ENCODE peak calls at places on chromosomes 12 and 14, in nine cellular contexts. Z is foreskin fibroblast, Y is cardiac muscle cell, M is lower lobe of right lung, K is neural crest cell, W is hepatocyte, I is mammary epithelial cell, A is GM06990, X is pancreas. L is an unnamed sample.

GRCh38 chr14:68975667-68976066 is 3.4 kb downstream of the ACTN1 start:
- DNase-seq in K (no peak), I (peak), W (peak), A (no peak), M (no peak), X (no peak), Y (no peak), Z (peak), L (no peak)

GRCh38 chr12:389138-390096 is at the start of gene KDM5A:
- DNase-seq in W (peak), Z (peak), X (peak), Y (peak), I (peak), A (peak), M (peak), K (peak), L (peak)

GRCh38 chr12:64840949-64841717 is 16.7 kb downstream of the TBC1D30 start:
- DNase-seq in M (no peak), Y (no peak), Z (no peak), W (peak), I (no peak), K (no peak), A (no peak), X (no peak), L (no peak)

GRCh38 chr12:9759680-9760592 is 765 bp downstream of the CD69 start:
- DNase-seq in Y (no peak), A (no peak), M (no peak), X (no peak), Z (no peak), K (no peak), I (no peak), W (no peak), L (no peak)

GRCh38 chr14:88142990-88143389 is 138.1 kb downstream of the GPR65 start:
- DNase-seq in Z (no peak), K (no peak), Y (no peak), M (no peak), I (no peak), A (no peak), X (no peak), W (peak), L (no peak)

GRCh38 chr14:35898217-35898775 is 72.2 kb downstream of the BRMS1L start:
- DNase-seq in A (no peak), K (no peak), I (no peak), Y (peak), M (no peak), W (no peak), X (no peak), Z (no peak), L (no peak)

GRCh38 chr12:109130755-109131521 is 14.6 kb downstream of the ACACB start:
- DNase-seq in Z (no peak), I (no peak), W (no peak), M (no peak), A (no peak), K (no peak), Y (peak), X (peak), L (peak)

GRCh38 chr12:40015360-40015759 is 90.5 kb downstream of the SLC2A13 start:
- DNase-seq in M (no peak), W (no peak), I (peak), X (no peak), K (no peak), Y (no peak), Z (no peak), A (no peak), L (no peak)

GRCh38 chr12:105204916-105205315 is 31.1 kb downstream of the APPL2 start:
- DNase-seq in I (peak), Y (no peak), A (no peak), K (no peak), W (peak), X (no peak), Z (peak), M (no peak), L (peak)

GRCh38 chr14:75470238-75470797 is 42.5 kb downstream of the JDP2 start:
- DNase-seq in I (no peak), X (no peak), K (no peak), Y (no peak), Z (no peak), M (peak), A (peak), W (no peak), L (no peak)

GRCh38 chr12:108418162-108418561 is 79.1 kb upstream of the CMKLR1 start:
- DNase-seq in Z (no peak), K (no peak), I (no peak), Y (no peak), A (no peak), M (no peak), X (no peak), W (no peak), L (no peak)

GRCh38 chr12:101338087-101338486 is 58.2 kb downstream of the UTP20 start:
- DNase-seq in A (no peak), K (no peak), W (no peak), I (no peak), M (no peak), X (no peak), Y (no peak), Z (no peak), L (no peak)

GRCh38 chr14:31582286-31582691 is 21.1 kb downstream of the NUBPL start:
- DNase-seq in W (no peak), K (no peak), I (no peak), M (no peak), X (no peak), A (no peak), Y (no peak), Z (no peak), L (no peak)

GRCh38 chr12:52228931-52229330 is 4.1 kb upstream of the KRT7 start:
- DNase-seq in K (no peak), X (no peak), Y (no peak), M (no peak), Z (no peak), W (no peak), I (no peak), A (no peak), L (no peak)

GRCh38 chr12:88142610-88142991 is 494 bp downstream of the TMTC3 start:
- DNase-seq in A (no peak), Z (no peak), Y (peak), I (peak), M (peak), X (peak), K (no peak), W (peak), L (peak)

GRCh38 chr14:24355009-24355408 is 13.0 kb upstream of the NFATC4 start:
- DNase-seq in Z (no peak), X (no peak), W (no peak), M (no peak), Y (no peak), I (no peak), A (no peak), K (no peak), L (no peak)

GRCh38 chr14:24349742-24350141 is 10.0 kb upstream of the RIPK3 start:
- DNase-seq in X (no peak), A (no peak), W (no peak), Y (no peak), K (no peak), M (no peak), Z (no peak), I (no peak), L (no peak)

GRCh38 chr14:24353551-24354529 is 14.0 kb upstream of the RIPK3 start:
- DNase-seq in M (no peak), I (peak), A (no peak), Y (no peak), W (peak), X (peak), Z (peak), K (no peak), L (no peak)

GRCh38 chr14:24348186-24348585 is 8.4 kb upstream of the RIPK3 start:
- DNase-seq in X (no peak), Z (no peak), A (no peak), K (no peak), Y (no peak), W (no peak), I (no peak), M (no peak), L (no peak)

DNA sequence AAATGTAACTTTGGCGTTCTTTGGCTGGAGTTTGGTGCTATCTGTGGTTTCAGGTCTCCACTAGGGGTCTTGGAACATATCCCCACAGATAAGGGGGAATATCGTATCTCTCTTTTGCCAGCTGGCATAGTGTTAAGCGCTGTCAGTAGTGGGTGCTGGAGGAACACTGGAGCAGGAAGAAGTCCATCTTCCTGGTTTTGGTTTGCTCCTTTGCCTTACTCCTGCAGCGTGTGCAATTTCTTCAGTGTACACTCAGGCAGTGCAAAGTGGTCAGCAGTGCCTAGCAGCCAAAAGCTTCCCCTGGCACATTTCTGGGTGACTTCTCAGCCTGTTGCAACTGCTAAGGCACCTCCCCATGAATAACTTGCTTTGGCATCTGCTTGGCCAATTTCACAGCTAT is 11.7 kb upstream of the RIPK3 start:
- DNase-seq in W (no peak), M (no peak), K (no peak), Z (peak), X (no peak), A (no peak), Y (no peak), I (peak), L (no peak)
- TF ChIP-seq CTCF in W (no peak), M (no peak), K (no peak), Z (no peak), X (no peak), A (no peak), Y (no peak), I (no peak), L (no peak)

GRCh38 chr14:103333754-103334643 is at the start of gene EIF5:
- DNase-seq in K (peak), Z (peak), W (peak), M (peak), A (peak), X (peak), I (peak), Y (peak), L (peak)
- TF ChIP-seq CTCF in K (peak), Z (no peak), W (no peak), M (no peak), A (no peak), X (no peak), I (no peak), Y (peak), L (peak)

DNA sequence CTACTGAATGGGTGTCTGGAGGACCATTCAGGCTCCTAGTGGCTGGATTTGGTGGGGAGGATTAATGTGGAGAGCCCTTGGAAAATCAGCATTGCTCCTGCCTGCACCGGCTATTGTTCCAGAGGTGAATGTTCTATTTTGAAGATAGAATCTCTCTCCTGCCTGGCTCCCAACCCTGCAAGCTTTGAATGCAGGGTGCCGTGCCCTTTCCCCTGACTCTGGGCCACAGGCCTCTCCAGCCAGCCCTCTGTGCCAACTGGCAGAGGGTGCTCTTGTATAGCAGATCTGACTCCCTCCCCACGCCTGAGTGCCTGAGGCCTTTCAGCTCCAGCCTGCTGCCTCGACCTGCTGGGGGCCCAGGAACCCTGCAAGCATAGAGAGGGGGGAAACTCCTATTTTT is 106.8 kb downstream of the TMEM260 start:
- DNase-seq in K (no peak), Y (peak), X (no peak), M (no peak), W (no peak), I (peak), Z (no peak), A (no peak), L (no peak)
- TF ChIP-seq CTCF in K (peak), Y (no peak), X (no peak), M (no peak), W (no peak), I (no peak), Z (no peak), A (no peak), L (no peak)

GRCh38 chr12:69412655-69413054 is 53.1 kb downstream of the YEATS4 start:
- DNase-seq in Z (no peak), M (no peak), A (no peak), Y (no peak), I (no peak), W (no peak), X (no peak), K (no peak), L (no peak)

GRCh38 chr12:69417741-69418167 is 52.4 kb upstream of the FRS2 start:
- DNase-seq in Y (no peak), K (no peak), Z (no peak), A (no peak), X (no peak), M (no peak), I (no peak), W (no peak), L (no peak)

GRCh38 chr12:69419701-69420100 is 50.5 kb upstream of the FRS2 start:
- DNase-seq in K (no peak), A (no peak), Y (no peak), M (no peak), W (no peak), Z (no peak), X (no peak), I (no peak), L (no peak)

GRCh38 chr12:69417231-69417630 is 53.0 kb upstream of the FRS2 start:
- DNase-seq in I (no peak), K (no peak), A (no peak), Z (no peak), Y (no peak), W (no peak), M (no peak), X (no peak), L (no peak)

GRCh38 chr12:69415471-69416275 is 54.5 kb upstream of the FRS2 start:
- DNase-seq in K (peak), X (peak), Y (peak), M (no peak), W (peak), Z (peak), A (peak), I (peak), L (peak)
- TF ChIP-seq CTCF in K (peak), X (peak), Y (peak), M (peak), W (peak), Z (peak), A (peak), I (peak), L (peak)

GRCh38 chr12:62978768-62979167 is 43.8 kb upstream of the PPM1H start:
- DNase-seq in Z (no peak), M (no peak), K (no peak), I (no peak), X (no peak), Y (no peak), A (no peak), W (no peak), L (no peak)

GRCh38 chr12:62977879-62978278 is 42.9 kb upstream of the PPM1H start:
- DNase-seq in A (no peak), K (no peak), W (no peak), Y (no peak), M (no peak), X (no peak), I (no peak), Z (no peak), L (no peak)

GRCh38 chr12:62986844-62987243 is 51.9 kb upstream of the PPM1H start:
- DNase-seq in K (no peak), A (no peak), X (no peak), M (no peak), Y (no peak), Z (no peak), W (no peak), I (no peak), L (no peak)

DNA sequence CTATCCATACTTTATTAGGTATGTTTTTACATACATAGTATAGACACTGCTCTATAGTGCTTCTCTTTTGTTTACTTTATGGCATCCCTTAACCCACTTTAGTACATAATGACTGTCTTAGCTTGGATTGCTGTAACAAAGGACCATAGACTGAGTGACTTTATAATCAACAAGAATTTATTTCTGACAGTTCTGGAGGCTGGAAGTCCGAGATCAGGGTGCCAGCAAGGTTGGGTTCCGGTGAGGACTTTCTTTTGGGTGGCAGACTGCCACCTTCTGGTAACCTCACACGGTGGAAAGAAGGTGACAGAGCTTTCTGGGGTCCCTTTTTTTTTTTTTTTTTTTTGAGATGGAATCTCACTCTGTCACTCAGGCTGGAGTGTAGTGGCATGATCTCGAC is 48.6 kb upstream of the PPM1H start:
- DNase-seq in M (no peak), X (no peak), A (no peak), Z (no peak), K (no peak), Y (no peak), I (no peak), W (no peak), L (no peak)
- TF ChIP-seq CTCF in M (no peak), X (no peak), A (peak), Z (no peak), K (no peak), Y (no peak), I (no peak), W (peak), L (no peak)

GRCh38 chr12:107372229-107372658 is 278.9 kb upstream of the CRY1 start:
- DNase-seq in M (no peak), A (no peak), I (peak), X (no peak), W (no peak), Y (no peak), K (no peak), Z (peak), L (no peak)
- TF ChIP-seq CTCF in M (no peak), A (no peak), I (no peak), X (no peak), W (no peak), Y (no peak), K (no peak), Z (no peak), L (no peak)

GRCh38 chr14:72756967-72757366 is 136.9 kb downstream of the DPF3 start:
- DNase-seq in M (no peak), I (no peak), X (no peak), K (no peak), A (no peak), Z (no peak), W (no peak), Y (no peak), L (no peak)

GRCh38 chr14:72759670-72760069 is 134.2 kb downstream of the DPF3 start:
- DNase-seq in M (no peak), Z (no peak), X (no peak), I (no peak), W (no peak), K (no peak), Y (no peak), A (no peak), L (no peak)

GRCh38 chr14:72758993-72759392 is 134.9 kb downstream of the DPF3 start:
- DNase-seq in Y (no peak), W (no peak), A (no peak), Z (no peak), M (no peak), K (no peak), X (no peak), I (no peak), L (no peak)

GRCh38 chr14:72755766-72756165 is 138.1 kb downstream of the DPF3 start:
- DNase-seq in Z (no peak), W (no peak), X (no peak), A (no peak), I (no peak), Y (peak), K (no peak), M (no peak), L (no peak)

DNA sequence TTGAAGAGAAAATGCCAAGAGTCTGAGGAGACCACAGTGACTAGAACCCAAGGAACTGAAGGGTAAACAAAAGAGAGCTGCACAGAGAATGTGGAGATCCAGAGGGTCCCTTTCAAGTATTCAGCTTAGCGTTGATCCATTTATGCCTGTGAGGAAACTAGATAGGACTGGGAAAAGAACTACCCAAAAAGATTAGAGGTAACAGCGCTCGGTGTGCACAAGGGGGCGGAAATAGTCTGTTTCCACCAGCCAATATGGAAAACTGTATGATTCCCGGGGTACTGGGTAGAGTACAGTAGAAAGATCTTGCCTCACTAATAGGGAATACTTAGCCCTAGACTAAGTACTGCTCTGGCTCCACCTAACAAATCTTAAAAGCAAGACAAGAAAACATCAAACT is 135.5 kb downstream of the DPF3 start:
- DNase-seq in I (no peak), X (no peak), Z (no peak), K (no peak), M (no peak), Y (no peak), A (no peak), W (no peak), L (no peak)
- TF ChIP-seq CTCF in I (no peak), X (no peak), Z (no peak), K (no peak), M (no peak), Y (no peak), A (no peak), W (no peak), L (no peak)

DNA sequence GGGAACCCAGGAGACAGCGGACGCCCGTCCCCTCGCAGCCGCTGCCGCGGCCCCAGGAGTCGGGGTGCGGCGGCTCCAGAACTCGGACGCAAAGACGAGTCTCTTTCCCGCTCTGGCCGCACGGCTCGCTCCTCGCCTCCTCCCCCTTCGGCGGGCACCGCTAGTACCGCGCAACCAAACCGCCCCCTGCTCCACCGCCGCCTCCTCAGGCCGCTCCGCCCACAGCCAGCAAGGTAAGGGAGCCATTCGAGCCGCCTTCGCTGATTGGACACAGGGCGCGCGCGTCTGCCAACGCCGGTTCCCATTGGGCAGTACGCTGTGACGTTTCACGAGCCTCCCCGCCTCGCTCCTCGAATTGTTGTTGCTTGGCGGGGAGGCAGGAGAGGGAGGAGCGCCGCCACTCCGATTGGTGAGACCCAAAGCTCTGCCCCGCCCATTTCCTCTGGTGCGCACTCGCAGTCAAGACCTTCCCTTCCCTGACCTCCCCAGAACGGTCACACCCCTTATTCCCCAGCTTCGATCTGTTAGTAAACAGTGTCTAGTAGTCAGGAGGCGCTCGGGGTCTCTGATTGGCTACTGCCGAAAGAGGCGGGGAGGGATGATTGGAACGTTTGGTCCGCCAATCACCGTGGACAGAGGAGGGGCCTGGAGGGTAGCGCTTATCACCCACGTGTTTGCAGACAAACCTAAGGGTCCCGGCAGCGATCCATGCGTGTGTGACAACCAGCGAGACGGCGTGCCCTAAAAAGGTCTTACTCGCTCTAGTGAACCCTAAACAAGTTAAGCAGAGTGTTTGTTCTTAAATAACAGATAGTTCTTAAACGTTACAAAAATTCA is at the start of gene RPS6KA5:
- DNase-seq in M (peak), A (peak), K (peak), W (peak), X (peak), Y (peak), Z (peak), I (peak), L (peak)
- TF ChIP-seq CTCF in M (peak), A (no peak), K (peak), W (no peak), X (no peak), Y (no peak), Z (no peak), I (no peak), L (no peak)

GRCh38 chr12:31728289-31728916 is 418 bp downstream of the AMN1 start:
- DNase-seq in X (peak), W (peak), Y (no peak), Z (no peak), K (no peak), A (no peak), I (no peak), M (peak), L (no peak)

GRCh38 chr12:31727197-31727596 is 1.6 kb downstream of the AMN1 start:
- DNase-seq in A (no peak), M (no peak), X (no peak), Y (no peak), Z (no peak), K (no peak), W (no peak), I (no peak), L (no peak)

GRCh38 chr12:31729728-31730127 is 907 bp upstream of the AMN1 start:
- DNase-seq in K (no peak), I (no peak), W (no peak), M (no peak), A (no peak), X (no peak), Z (no peak), Y (no peak), L (no peak)

GRCh38 chr12:31726575-31726974 is 2.2 kb downstream of the AMN1 start:
- DNase-seq in A (no peak), X (no peak), Y (no peak), K (no peak), M (no peak), Z (no peak), I (no peak), W (no peak), L (no peak)

GRCh38 chr12:31728917-31729640 is at the start of gene AMN1:
- DNase-seq in X (peak), I (peak), Y (peak), W (peak), K (peak), M (peak), Z (peak), A (peak), L (peak)
- TF ChIP-seq CTCF in X (no peak), I (no peak), Y (no peak), W (no peak), K (peak), M (no peak), Z (no peak), A (no peak), L (peak)

L was measured in psoas muscle.